ENCODE peak calls at places on chromosomes 11 and 22, in seven cellular contexts. O is prostate gland, L is cardiac muscle cell, M is K562, J is transverse colon, K is ovary, X is mammary epithelial cell. S is an unnamed sample.

GRCh38 chr11:2580061-2580421 is 119.8 kb downstream of the KCNQ1OT1 start:
- DNase-seq in L (no peak), O (no peak), X (no peak), K (peak; percentile 23), M (no peak), J (no peak), S (no peak)

GRCh38 chr22:49432211-49432905 is 395.3 kb downstream of the BRD1 start:
- DNase-seq in K (no peak), L (no peak), M (no peak), X (no peak), O (no peak), J (no peak), S (no peak)

GRCh38 chr11:75188671-75189070 is 37.8 kb downstream of the SLCO2B1 start:
- DNase-seq in K (no peak), X (no peak), O (no peak), M (no peak), J (no peak), L (no peak), S (no peak)

GRCh38 chr11:19832166-19832750 is 119.6 kb downstream of the NAV2 start:
- DNase-seq in L (no peak), X (no peak), J (no peak), K (no peak), M (no peak), O (no peak), S (no peak)

GRCh38 chr11:13012037-13012693 is 3.0 kb downstream of the RASSF10 start:
- DNase-seq in J (no peak), O (no peak), L (peak; percentile 27), M (no peak), X (peak; percentile 17), K (no peak), S (no peak)

GRCh38 chr11:124075841-124076571 is 34.9 kb upstream of the OR10G7 start:
- DNase-seq in X (no peak), J (peak; percentile 61), O (no peak), L (peak; percentile 10), K (no peak), M (no peak), S (no peak)

GRCh38 chr11:132858203-132858602 is 674.1 kb downstream of the OPCML start:
- DNase-seq in M (no peak), L (peak; percentile 62), K (no peak), J (no peak), O (no peak), X (peak; percentile 42), S (no peak)

GRCh38 chr11:132064987-132065620 is 694.7 kb downstream of the NTM start:
- DNase-seq in K (no peak), M (no peak), X (peak; percentile 98), J (no peak), O (no peak), L (peak; percentile 95), S (no peak)

GRCh38 chr22:42937164-42937854 is 77.6 kb downstream of the PACSIN2 start:
- DNase-seq in K (no peak), L (peak; percentile 62), M (peak; percentile 66), X (peak; percentile 88), O (no peak), J (peak; percentile 70), S (no peak)

GRCh38 chr11:90133560-90134145 is 810 bp upstream of the NAALAD2 start:
- DNase-seq in X (no peak), O (no peak), M (no peak), K (no peak), L (no peak), J (no peak), S (no peak)

GRCh38 chr11:65786008-65786785 is 666 bp upstream of the OVOL1 start:
- DNase-seq in M (no peak), L (no peak), X (no peak), K (no peak), O (peak; percentile 50), J (no peak), S (no peak)

GRCh38 chr22:26406118-26406517 is 22.9 kb upstream of the ASPHD2 start:
- DNase-seq in J (no peak), O (no peak), M (peak; percentile 18), L (no peak), X (no peak), K (no peak), S (no peak)

GRCh38 chr11:64643258-64643881 is 52.4 kb downstream of the SLC22A12 start:
- DNase-seq in J (no peak), O (no peak), L (peak; percentile 28), M (peak; percentile 22), X (no peak), K (peak; percentile 64), S (no peak)

GRCh38 chr11:64643927-64644326 is 52.9 kb downstream of the SLC22A12 start:
- DNase-seq in X (no peak), K (no peak), M (no peak), O (no peak), L (no peak), J (no peak), S (no peak)

GRCh38 chr11:64642876-64643257 is 51.8 kb downstream of the SLC22A12 start:
- DNase-seq in X (no peak), J (no peak), M (no peak), O (no peak), K (peak; percentile 55), L (no peak), S (no peak)

GRCh38 chr11:64642418-64642735 is 51.4 kb downstream of the SLC22A12 start:
- DNase-seq in O (no peak), K (no peak), L (no peak), J (no peak), X (no peak), M (no peak), S (no peak)

DNA sequence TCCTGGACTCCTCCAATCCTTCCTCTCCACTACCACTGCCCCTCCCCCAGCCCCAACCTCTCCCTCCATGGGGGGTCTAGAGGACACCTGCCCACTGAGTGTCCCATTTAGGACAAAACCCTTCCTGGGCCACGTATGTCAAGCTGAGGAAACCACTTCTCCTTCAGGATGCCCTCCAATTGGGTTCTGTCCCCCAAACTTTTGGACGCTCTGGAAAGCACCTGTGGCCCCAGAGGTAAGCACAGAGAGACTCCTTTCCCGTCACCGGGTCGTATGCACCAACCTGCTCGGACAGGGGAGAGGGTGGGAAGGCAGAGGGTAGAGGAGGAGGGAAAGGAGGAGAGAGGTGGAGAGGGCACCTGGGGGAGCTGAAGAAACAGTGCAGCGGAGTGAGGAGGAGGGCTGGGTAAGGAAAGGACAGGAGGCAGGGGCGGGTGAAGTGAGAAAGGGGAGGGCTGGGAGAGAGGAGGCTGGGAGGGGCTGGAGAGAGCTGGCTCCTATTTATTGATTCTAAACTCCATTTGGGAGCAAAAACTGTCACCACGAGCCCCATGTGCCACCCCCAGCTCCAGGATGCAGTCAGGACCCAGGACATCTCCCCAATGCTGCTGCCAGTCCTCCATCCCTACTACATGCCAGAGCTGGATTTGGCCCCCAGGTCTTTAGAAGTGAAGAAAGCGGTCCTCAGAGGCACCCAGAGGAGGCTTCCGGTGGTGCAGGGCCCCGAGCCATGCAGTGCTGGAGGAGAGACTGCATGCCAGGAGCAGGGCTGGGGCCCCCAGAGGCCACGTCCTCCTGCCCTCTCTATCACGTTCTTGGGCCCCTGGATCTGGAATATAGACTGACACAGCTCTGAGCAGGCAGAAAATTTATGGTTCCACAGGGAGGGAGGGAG is 53.6 kb downstream of the SLC22A12 start:
- DNase-seq in X (no peak), L (peak; percentile 21), M (no peak), K (no peak), J (no peak), O (no peak), S (no peak)
- TF ChIP-seq CTCF in X (peak; percentile 2), L (peak; percentile 15), M (peak; percentile 45), K (no peak), J (no peak), O (no peak), S (no peak)

GRCh38 chr11:86481399-86481798 is 106.7 kb downstream of the CCDC81 start:
- DNase-seq in X (no peak), L (no peak), O (no peak), K (no peak), J (no peak), M (no peak), S (no peak)

GRCh38 chr11:86477495-86478155 is 102.9 kb downstream of the CCDC81 start:
- DNase-seq in K (no peak), L (peak; percentile 83), O (no peak), X (no peak), M (peak; percentile 49), J (no peak), S (no peak)

GRCh38 chr11:86475027-86475426 is 100.3 kb downstream of the CCDC81 start:
- DNase-seq in J (no peak), X (no peak), O (no peak), L (no peak), K (no peak), M (no peak), S (no peak)

GRCh38 chr11:86476109-86476861 is 101.6 kb downstream of the CCDC81 start:
- DNase-seq in L (peak; percentile 54), M (no peak), O (no peak), X (no peak), K (peak; percentile 55), J (peak; percentile 37), S (no peak)

DNA sequence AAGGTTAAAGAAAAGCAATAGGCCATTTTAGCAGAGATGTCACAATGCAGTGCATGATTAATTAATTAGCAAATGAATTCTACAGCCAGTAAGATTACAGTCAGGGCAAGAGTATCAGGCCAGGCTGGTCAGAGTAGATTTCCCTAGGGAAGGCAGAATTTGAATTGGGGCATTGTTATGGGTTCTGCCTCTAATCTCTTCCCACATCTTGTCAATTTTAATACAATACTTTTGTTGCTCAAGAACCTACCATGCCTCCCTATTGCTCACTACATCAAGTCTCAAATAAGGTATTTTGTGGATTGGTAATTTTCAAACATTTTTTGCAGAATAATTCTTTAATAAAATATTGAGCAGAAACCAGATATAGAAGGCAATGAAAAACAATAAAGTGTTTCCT is 103.7 kb downstream of the CCDC81 start:
- DNase-seq in K (no peak), L (no peak), J (no peak), O (no peak), X (no peak), M (no peak), S (no peak)
- H3K27ac ChIP-seq in K (no peak overlapping the region), L (no peak overlapping the region), J (no peak overlapping the region), O (no peak overlapping the region), X (no peak overlapping the region), M (no peak overlapping the region), S (no peak overlapping the region)

GRCh38 chr11:69894126-69895047 is 75.2 kb upstream of the FGF3 start:
- DNase-seq in J (no peak), L (no peak), K (no peak), M (no peak), X (peak; percentile 17), O (no peak), S (no peak)
- H3K27me3 ChIP-seq in J (peaks cover 5% of the 10 kb centered on the region), L (peaks cover 22% of the 10 kb centered on the region), K (no peaks in the 10 kb centered on the region), M (peaks cover 32% of the 10 kb centered on the region), X (no peaks in the 10 kb centered on the region), O (no peaks in the 10 kb centered on the region), S (peaks cover 26% of the 10 kb centered on the region)

GRCh38 chr11:40597546-40598113 is 861.8 kb downstream of the LRRC4C start:
- DNase-seq in J (no peak), L (no peak), O (no peak), K (no peak), M (no peak), X (no peak), S (no peak)

GRCh38 chr11:40606800-40607199 is 852.7 kb downstream of the LRRC4C start:
- DNase-seq in O (no peak), K (no peak), X (no peak), M (no peak), J (no peak), L (no peak), S (no peak)

GRCh38 chr11:40602866-40603578 is 856.4 kb downstream of the LRRC4C start:
- DNase-seq in K (no peak), J (no peak), X (peak; percentile 55), M (no peak), O (no peak), L (no peak), S (no peak)
- TF ChIP-seq CTCF in K (no peak), J (no peak), X (no peak), M (no peak), O (no peak), L (no peak), S (no peak)

GRCh38 chr22:46744581-46744980 is 6.5 kb upstream of the CERK start:
- DNase-seq in K (no peak), J (peak; percentile 86), L (no peak), M (no peak), O (no peak), X (no peak), S (no peak)
- H3K27ac ChIP-seq in K (no peak overlapping the region), J (peak overlapping the region; percentile 67), L (no peak overlapping the region), M (no peak overlapping the region), O (no peak overlapping the region), X (no peak overlapping the region), S (no peak overlapping the region)

S was measured in CD4-positive, alpha-beta T cell.